ENCODE peak calls at places on chromosomes 2 and 18, in four cellular contexts. U is upper lobe of right lung, P is right lobe of liver, M is BJ. F is an unnamed sample.
A peak's percentile ranks its signal among the peaks of the same experiment; 100 is the strongest.

GRCh38 chr2:145501920-145502319 is 982.0 kb upstream of the ZEB2 start:
- DNase-seq in U (no peak), P (no peak), M (no peak), F (no peak)

GRCh38 chr18:74414951-74415515 is 42.1 kb downstream of the DIPK1C start:
- DNase-seq in U (no peak), P (no peak), M (no peak), F (no peak)

GRCh38 chr2:119814216-119814615 is 54.5 kb downstream of the PTPN4 start:
- DNase-seq in U (no peak), P (no peak), M (no peak), F (no peak)

GRCh38 chr18:26091047-26091630 is 726 bp upstream of the SS18 start:
- DNase-seq in U (no peak), P (peak; percentile 91), M (no peak), F (peak; percentile 65)

GRCh38 chr2:205372141-205372540 is 310.2 kb upstream of the NRP2 start:
- DNase-seq in U (no peak), P (no peak), M (no peak), F (no peak)

GRCh38 chr2:120400546-120400945 is 54.6 kb downstream of the INHBB start:
- DNase-seq in U (no peak), P (peak; percentile 37), M (no peak), F (no peak)

GRCh38 chr18:13217466-13217961 is 1.0 kb upstream of the LDLRAD4 start:
- DNase-seq in U (peak; percentile 76), P (peak; percentile 79), M (no peak), F (peak; percentile 86)

GRCh38 chr18:77039196-77040140 is 93.1 kb downstream of the MBP start:
- DNase-seq in U (no peak), P (no peak), M (no peak), F (no peak)

GRCh38 chr18:41814651-41815050 is 140.4 kb upstream of the PIK3C3 start:
- DNase-seq in U (no peak), P (no peak), M (no peak), F (no peak)

GRCh38 chr2:42874838-42875801 is 82.7 kb upstream of the HAAO start:
- DNase-seq in U (no peak), P (no peak), M (no peak), F (no peak)

GRCh38 chr18:5543036-5543671 is 643 bp downstream of the EPB41L3 start:
- DNase-seq in U (peak; percentile 66), P (no peak), M (no peak), F (no peak)

GRCh38 chr18:59795882-59796281 is 98.7 kb upstream of the CCBE1 start:
- DNase-seq in U (no peak), P (no peak), M (no peak), F (no peak)

GRCh38 chr18:7812431-7813063 is 245.4 kb downstream of the PTPRM start:
- DNase-seq in U (no peak), P (no peak), M (peak; percentile 55), F (no peak)

GRCh38 chr2:40584432-40584831 is 132.5 kb upstream of the SLC8A1 start:
- DNase-seq in U (no peak), P (no peak), M (no peak), F (no peak)

GRCh38 chr2:44269831-44270230 is 5.4 kb upstream of the SLC3A1 start:
- DNase-seq in U (no peak), P (no peak), M (no peak), F (no peak)

GRCh38 chr2:85156141-85156540 is 22.9 kb downstream of the TCF7L1 start:
- DNase-seq in U (no peak), P (no peak), M (no peak), F (no peak)

GRCh38 chr18:44678725-44679055 is 2.0 kb upstream of the SETBP1 start:
- DNase-seq in U (no peak), P (no peak), M (no peak), F (no peak)

GRCh38 chr2:234816491-234816890 is 135.3 kb upstream of the SH3BP4 start:
- DNase-seq in U (no peak), P (no peak), M (no peak), F (no peak)

GRCh38 chr18:13623348-13623747 is 103.0 kb downstream of the FAM210A start:
- DNase-seq in U (no peak), P (no peak), M (no peak), F (no peak)

GRCh38 chr2:206004004-206004693 is 81.8 kb downstream of the INO80D start:
- DNase-seq in U (no peak), P (no peak), M (no peak), F (no peak)

GRCh38 chr2:54360055-54360792 is 95.9 kb upstream of the SPTBN1 start:
- DNase-seq in U (no peak), P (no peak), M (peak; percentile 37), F (no peak)

GRCh38 chr2:171522804-171523338 is 597 bp downstream of the CYBRD1 start:
- DNase-seq in U (peak; percentile 72), P (no peak), M (no peak), F (peak; percentile 40)

GRCh38 chr18:45602926-45603325 is 12.3 kb upstream of the SLC14A2 start:
- DNase-seq in U (no peak), P (no peak), M (no peak), F (no peak)

GRCh38 chr2:42059261-42059898 is 11.6 kb downstream of the PKDCC start:
- DNase-seq in U (no peak), P (no peak), M (no peak), F (peak; percentile 20)

GRCh38 chr2:1286929-1287328 is 126.3 kb upstream of the TPO start:
- DNase-seq in U (no peak), P (no peak), M (no peak), F (no peak)

GRCh38 chr2:136378712-136379595 is 261.0 kb upstream of the CXCR4 start:
- DNase-seq in U (no peak), P (no peak), M (no peak), F (no peak)

GRCh38 chr2:228549390-228550007 is 368.0 kb upstream of the SPHKAP start:
- DNase-seq in U (no peak), P (no peak), M (no peak), F (no peak)

GRCh38 chr2:76711490-76711889 is 810.7 kb downstream of the LRRTM4 start:
- DNase-seq in U (no peak), P (no peak), M (no peak), F (no peak)

GRCh38 chr2:122338000-122338399 is 582.5 kb downstream of the TSN start:
- DNase-seq in U (no peak), P (no peak), M (no peak), F (no peak)

GRCh38 chr2:220556658-220557057 is 929.2 kb downstream of the SLC4A3 start:
- DNase-seq in U (no peak), P (no peak), M (peak; percentile 10), F (no peak)

GRCh38 chr2:158179660-158180059 is 78.0 kb downstream of the UPP2 start:
- DNase-seq in U (no peak), P (no peak), M (no peak), F (no peak)

GRCh38 chr2:221502270-221502973 is 69.7 kb downstream of the EPHA4 start:
- DNase-seq in U (no peak), P (no peak), M (no peak), F (no peak)

GRCh38 chr2:150066490-150066889 is 421.0 kb downstream of the RND3 start:
- DNase-seq in U (no peak), P (no peak), M (no peak), F (no peak)

GRCh38 chr2:240983361-240983995 is 14.9 kb upstream of the SNED1 start:
- DNase-seq in U (peak; percentile 81), P (peak; percentile 62), M (no peak), F (peak; percentile 33)

GRCh38 chr2:195763866-195764265 is 106.8 kb downstream of the SLC39A10 start:
- DNase-seq in U (no peak), P (no peak), M (no peak), F (no peak)

GRCh38 chr2:195756218-195756941 is 99.4 kb downstream of the SLC39A10 start:
- DNase-seq in U (no peak), P (no peak), M (no peak), F (no peak)

GRCh38 chr2:195759877-195760276 is 102.9 kb downstream of the SLC39A10 start:
- DNase-seq in U (no peak), P (no peak), M (no peak), F (no peak)

GRCh38 chr2:195758846-195759245 is 101.8 kb downstream of the SLC39A10 start:
- DNase-seq in U (no peak), P (no peak), M (no peak), F (no peak)
- H3K27me3 ChIP-seq in U (no peaks in the 10 kb centered on the region), P (no peaks in the 10 kb centered on the region), M (no peaks in the 10 kb centered on the region), F (no peaks in the 10 kb centered on the region)

DNA sequence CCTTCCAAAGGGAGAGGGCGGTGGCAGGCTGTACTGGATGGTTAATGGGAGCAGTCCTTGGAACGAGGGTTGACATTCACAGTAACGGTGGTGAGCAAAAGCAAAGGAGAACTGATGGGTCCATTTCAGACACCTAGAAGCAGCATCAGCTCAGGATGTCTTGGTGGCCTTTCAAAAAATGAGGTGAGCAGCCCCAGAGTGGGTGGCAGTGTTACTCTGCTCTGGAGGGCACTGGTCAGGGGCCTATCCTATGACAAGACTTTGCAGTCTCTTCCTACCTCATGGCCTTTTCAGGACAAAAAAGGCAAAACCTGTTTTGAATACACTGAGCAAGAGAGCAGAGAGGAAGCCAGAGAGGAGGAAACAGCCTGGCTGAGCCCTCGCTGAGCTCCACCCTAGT is 23.5 kb downstream of the CAPN14 start:
- DNase-seq in U (no peak), P (no peak), M (no peak), F (no peak)
- H3K27me3 ChIP-seq in U (no peaks in the 10 kb centered on the region), P (no peaks in the 10 kb centered on the region), M (peaks cover 2% of the 10 kb centered on the region), F (no peaks in the 10 kb centered on the region)

GRCh38 chr2:176104338-176105077 is 2.6 kb upstream of the HOXD11 start:
- DNase-seq in U (no peak), P (no peak), M (peak; percentile 84), F (peak; percentile 72)
- H3K27me3 ChIP-seq in U (peaks cover 98% of the 10 kb centered on the region), P (peaks cover 34% of the 10 kb centered on the region), M (peaks cover 4% of the 10 kb centered on the region), F (peaks cover 100% of the 10 kb centered on the region)

GRCh38 chr2:181683518-181684453 is 3.5 kb upstream of the NEUROD1 start:
- DNase-seq in U (no peak), P (no peak), M (no peak), F (no peak)
- H3K27me3 ChIP-seq in U (peaks cover 83% of the 10 kb centered on the region), P (no peaks in the 10 kb centered on the region), M (peaks cover 60% of the 10 kb centered on the region), F (peaks cover 85% of the 10 kb centered on the region)

GRCh38 chr18:62332437-62332816 is 7.3 kb downstream of the TNFRSF11A start:
- DNase-seq in U (no peak), P (no peak), M (no peak), F (no peak)
- H3K27me3 ChIP-seq in U (peaks cover 26% of the 10 kb centered on the region), P (no peaks in the 10 kb centered on the region), M (peaks cover 11% of the 10 kb centered on the region), F (peaks cover 6% of the 10 kb centered on the region)

DNA sequence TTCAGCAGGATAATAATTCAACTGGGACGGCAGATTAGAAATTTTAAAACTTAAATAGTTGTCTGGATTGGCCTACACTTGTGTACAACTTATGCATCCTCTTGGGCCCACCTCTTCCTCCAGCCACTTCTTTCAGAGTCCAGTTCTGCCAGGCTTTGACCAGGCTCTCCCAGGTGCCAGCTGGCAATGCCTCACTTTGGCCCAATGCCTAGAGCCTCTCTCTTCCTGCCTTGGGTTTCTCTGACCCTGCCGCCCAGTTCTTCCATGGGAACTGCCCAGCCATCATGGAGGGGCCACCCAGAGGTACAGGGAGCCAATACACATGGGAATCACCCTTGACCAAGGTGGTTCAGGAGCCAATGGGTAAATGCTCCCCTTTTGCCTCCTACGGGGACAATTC is 135.5 kb downstream of the IRS1 start:
- DNase-seq in U (peak; percentile 69), P (peak; percentile 91), M (no peak), F (no peak)
- H3K27me3 ChIP-seq in U (no peaks in the 10 kb centered on the region), P (no peaks in the 10 kb centered on the region), M (no peaks in the 10 kb centered on the region), F (no peaks in the 10 kb centered on the region)

GRCh38 chr2:218876562-218877219 is 4.0 kb upstream of the WNT10A start:
- DNase-seq in U (no peak), P (peak; percentile 63), M (no peak), F (no peak)
- H3K27me3 ChIP-seq in U (peaks cover 96% of the 10 kb centered on the region), P (no peaks in the 10 kb centered on the region), M (peaks cover 62% of the 10 kb centered on the region), F (peaks cover 71% of the 10 kb centered on the region)

F was measured in left lung.